ENCODE peak calls at places on chromosomes 5 and 9, in eight cellular contexts. P is OCI-LY7, B is H1, G is dorsolateral prefrontal cortex, L is cardiac fibroblast, D is kidney epithelial cell, H is body of pancreas, Q is A549. J is an unnamed sample.

GRCh38 chr5:14038341-14038959 is 94.0 kb upstream of the DNAH5 start:
- DNase-seq in P (no peak), B (no peak), G (no peak), L (peak; percentile 61), D (peak; percentile 62), H (no peak), Q (peak; percentile 87), J (peak; percentile 66)

GRCh38 chr5:138610468-138611294 is 35.5 kb upstream of the HSPA9 start:
- DNase-seq in P (no peak), B (no peak), G (peak; percentile 44), L (peak; percentile 25), D (no peak), H (no peak), Q (peak; percentile 20), J (no peak)

GRCh38 chr5:10445352-10445751 is 3.7 kb downstream of the ROPN1L start:
- DNase-seq in P (peak; percentile 11), B (no peak), G (no peak), L (no peak), D (no peak), H (no peak), Q (no peak), J (no peak)

GRCh38 chr9:123220127-123220526 is 48.3 kb downstream of the STRBP start:
- DNase-seq in P (no peak), B (no peak), G (no peak), L (no peak), D (no peak), H (no peak), Q (no peak), J (no peak)

GRCh38 chr5:79189439-79190234 is 46.3 kb upstream of the JMY start:
- DNase-seq in P (no peak), B (no peak), G (no peak), L (peak; percentile 36), D (no peak), H (no peak), Q (no peak), J (no peak)

GRCh38 chr5:173745123-173745522 is 128.7 kb upstream of the BOD1 start:
- DNase-seq in P (peak; percentile 99), B (no peak), G (no peak), L (no peak), D (no peak), H (no peak), Q (no peak), J (no peak)

GRCh38 chr9:93134018-93134739 is at the start of gene NINJ1:
- DNase-seq in P (peak; percentile 79), B (no peak), G (no peak), L (peak; percentile 72), D (no peak), H (peak; percentile 81), Q (peak; percentile 56), J (peak; percentile 58)

GRCh38 chr9:89448381-89448780 is 49.5 kb downstream of the SEMA4D start:
- DNase-seq in P (no peak), B (no peak), G (peak; percentile 92), L (no peak), D (no peak), H (no peak), Q (no peak), J (no peak)

GRCh38 chr9:98536542-98537173 is 172.1 kb downstream of the GABBR2 start:
- DNase-seq in P (peak; percentile 5), B (peak; percentile 15), G (no peak), L (no peak), D (no peak), H (peak; percentile 49), Q (peak; percentile 29), J (no peak)

GRCh38 chr5:138654281-138654867 is 79.2 kb upstream of the HSPA9 start:
- DNase-seq in P (no peak), B (no peak), G (no peak), L (no peak), D (peak; percentile 63), H (no peak), Q (no peak), J (peak; percentile 20)

GRCh38 chr5:32147236-32147635 is 26.9 kb downstream of the GOLPH3 start:
- DNase-seq in P (no peak), B (no peak), G (no peak), L (peak; percentile 49), D (no peak), H (no peak), Q (no peak), J (peak; percentile 55)

GRCh38 chr9:115650768-115651167 is 502.8 kb upstream of the PAPPA start:
- DNase-seq in P (no peak), B (no peak), G (no peak), L (peak; percentile 58), D (no peak), H (no peak), Q (no peak), J (peak; percentile 84)

GRCh38 chr9:95406114-95406513 is 88.6 kb upstream of the FANCC start:
- DNase-seq in P (no peak), B (no peak), G (no peak), L (peak; percentile 75), D (no peak), H (peak; percentile 18), Q (no peak), J (peak; percentile 78)

GRCh38 chr5:56814361-56814962 is 887 bp upstream of the MAP3K1 start:
- DNase-seq in P (peak; percentile 57), B (no peak), G (no peak), L (no peak), D (no peak), H (peak; percentile 74), Q (peak; percentile 31), J (no peak)

GRCh38 chr9:34563262-34563661 is 26.3 kb downstream of the CNTFR start:
- DNase-seq in P (no peak), B (no peak), G (no peak), L (no peak), D (no peak), H (no peak), Q (no peak), J (no peak)

GRCh38 chr5:173903396-173904140 is 15.4 kb downstream of the CPEB4 start:
- DNase-seq in P (no peak), B (no peak), G (no peak), L (no peak), D (no peak), H (no peak), Q (no peak), J (no peak)

GRCh38 chr9:133100518-133101355 is 20.3 kb downstream of the RALGDS start:
- DNase-seq in P (no peak), B (no peak), G (no peak), L (no peak), D (no peak), H (no peak), Q (no peak), J (no peak)

GRCh38 chr9:29212590-29213373 is 1639.5 kb upstream of the C9orf72 start:
- DNase-seq in P (no peak), B (no peak), G (no peak), L (no peak), D (no peak), H (peak; percentile 52), Q (peak; percentile 26), J (no peak)

GRCh38 chr9:113580041-113580953 is 116.8 kb downstream of the RGS3 start:
- DNase-seq in P (peak; percentile 58), B (no peak), G (peak; percentile 70), L (peak; percentile 71), D (no peak), H (peak; percentile 96), Q (no peak), J (peak; percentile 58)

GRCh38 chr5:88665750-88666215 is 217.2 kb downstream of the MEF2C start:
- DNase-seq in P (no peak), B (no peak), G (no peak), L (no peak), D (no peak), H (no peak), Q (no peak), J (no peak)

DNA sequence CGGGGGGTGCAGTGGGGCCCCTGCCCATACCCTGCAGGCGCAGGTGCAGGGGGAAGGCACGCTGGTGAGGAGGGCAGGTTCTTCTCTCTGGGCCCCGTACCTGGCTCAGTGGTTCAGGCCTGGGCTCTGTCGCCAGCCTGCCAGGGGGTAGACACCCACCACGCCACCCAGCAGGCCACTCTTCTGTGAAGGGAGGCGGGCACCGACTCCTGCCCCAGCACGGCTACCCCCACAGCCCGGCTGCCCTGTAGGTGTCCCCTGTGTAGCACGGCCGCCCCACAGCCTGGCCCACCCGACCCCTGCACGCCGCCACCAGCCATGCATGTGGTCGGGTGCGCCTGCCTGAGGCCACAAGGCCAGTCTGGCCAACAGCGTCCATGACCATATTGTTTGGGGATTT is 1.7 kb downstream of the LCN6 start:
- DNase-seq in P (no peak), B (no peak), G (no peak), L (no peak), D (no peak), H (no peak), Q (no peak), J (no peak)
- H3K4me3 ChIP-seq in P (no peak overlapping the region), B (no peak overlapping the region), G (no peak overlapping the region), L (no peak overlapping the region), D (no peak overlapping the region), H (no peak overlapping the region), Q (no peak overlapping the region), J (no peak overlapping the region)

GRCh38 chr5:180860273-180860886 is 696 bp downstream of the ZFP62 start:
- DNase-seq in P (peak; percentile 90), B (peak; percentile 51), G (no peak), L (no peak), D (no peak), H (no peak), Q (peak; percentile 82), J (no peak)
- TF ChIP-seq CTCF in P (peak; percentile 66), B (peak; percentile 14), G (no peak), L (no peak), D (peak; percentile 20), H (no peak), Q (peak; percentile 51), J (no peak)

DNA sequence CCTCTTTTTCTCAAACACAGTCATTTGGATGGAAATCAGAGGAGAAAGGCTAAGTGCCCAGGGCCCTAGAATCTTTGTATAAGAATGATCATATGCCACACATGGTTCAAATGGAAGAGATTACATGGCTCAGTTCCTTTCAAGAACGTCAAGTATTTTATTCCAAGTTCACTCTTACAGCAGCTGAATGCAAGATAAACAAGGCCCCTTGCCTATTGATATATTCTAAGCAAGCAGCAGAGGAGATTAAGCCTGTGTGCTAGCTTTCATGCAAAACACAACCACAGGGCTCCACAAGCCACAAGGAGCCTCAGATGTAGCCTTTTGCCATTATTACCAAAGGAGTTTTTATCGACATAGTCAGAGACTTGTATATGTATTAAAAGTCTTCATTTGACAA is 55.3 kb upstream of the SLCO6A1 start:
- DNase-seq in P (no peak), B (no peak), G (no peak), L (no peak), D (peak; percentile 43), H (no peak), Q (no peak), J (no peak)
- H3K4me3 ChIP-seq in P (no peak overlapping the region), B (no peak overlapping the region), G (no peak overlapping the region), L (no peak overlapping the region), D (no peak overlapping the region), H (no peak overlapping the region), Q (no peak overlapping the region), J (no peak overlapping the region)

DNA sequence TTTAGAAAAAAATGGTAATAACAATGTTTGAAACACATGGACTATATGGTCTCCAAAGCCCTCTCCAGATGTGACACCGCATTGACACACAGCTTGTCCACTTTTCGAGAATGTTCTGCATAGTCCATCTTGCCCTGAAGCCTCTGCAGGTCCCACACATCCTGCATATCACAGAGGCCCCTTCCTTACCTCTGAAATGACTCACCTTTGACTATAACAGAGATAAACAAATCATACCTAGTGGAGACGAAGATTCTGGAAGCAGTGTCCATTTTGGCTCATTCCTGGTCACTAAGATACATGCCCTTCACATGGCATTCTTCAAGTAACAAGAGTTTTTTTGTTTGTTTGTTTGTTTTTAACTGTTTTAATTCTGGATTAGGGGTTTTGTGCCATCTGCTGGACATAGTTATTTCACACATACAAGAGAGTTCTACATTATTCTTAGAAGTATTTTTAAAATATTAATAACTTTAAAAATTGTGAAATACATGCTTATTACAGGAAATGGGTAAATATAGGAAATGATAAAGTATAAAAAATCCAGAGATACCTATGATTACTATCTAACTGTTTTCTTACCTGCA is 5.1 kb downstream of the ARL14EPL start:
- DNase-seq in P (no peak), B (no peak), G (no peak), L (peak; percentile 24), D (no peak), H (no peak), Q (peak; percentile 12), J (peak; percentile 32)
- TF ChIP-seq CTCF in P (peak; percentile 71), B (no peak), G (no peak), L (peak; percentile 21), D (peak; percentile 10), H (no peak), Q (peak; percentile 25), J (peak; percentile 27)

J was measured in fibroblast of pulmonary artery.